ENCODE peak calls at places on chromosomes 6 and 20, in nine cellular contexts. F, J, R, G, C, Q, E, B and Y are unnamed samples. For H3K36me3, the result is how much of the 10 kb centered on the place peaks cover.

GRCh38 chr6:14243617-14244016 is 126.0 kb downstream of the CD83 start:
- DNase-seq in F (no peak), J (no peak), R (no peak), G (no peak), C (no peak), Q (no peak), E (no peak), B (no peak), Y (no peak)

GRCh38 chr6:119521251-119521650 is 171.7 kb upstream of the MAN1A1 start:
- DNase-seq in F (no peak), J (no peak), R (no peak), G (no peak), C (no peak), Q (no peak), E (no peak), B (no peak), Y (no peak)

GRCh38 chr20:25280051-25280573 is 32.2 kb downstream of the PYGB start:
- DNase-seq in F (peak), J (no peak), R (peak), G (peak), C (peak), Q (peak), E (peak), B (peak), Y (no peak)

GRCh38 chr20:59159091-59159821 is 4.4 kb upstream of the ZNF831 start:
- DNase-seq in F (no peak), J (peak), R (no peak), G (no peak), C (no peak), Q (no peak), E (no peak), B (no peak), Y (no peak)

GRCh38 chr20:64110411-64111068 is 3.2 kb upstream of the NPBWR2 start:
- DNase-seq in F (peak), J (no peak), R (no peak), G (peak), C (no peak), Q (no peak), E (peak), B (no peak), Y (no peak)

GRCh38 chr6:79657238-79657637 is 26.1 kb downstream of the SH3BGRL2 start:
- DNase-seq in F (no peak), J (no peak), R (no peak), G (no peak), C (no peak), Q (no peak), E (no peak), B (no peak), Y (no peak)

GRCh38 chr20:13009682-13010406 is 1.1 kb downstream of the SPTLC3 start:
- DNase-seq in F (no peak), J (peak), R (peak), G (no peak), C (peak), Q (peak), E (no peak), B (no peak), Y (peak)

GRCh38 chr20:35215066-35215956 is 11.2 kb upstream of the MMP24 start:
- DNase-seq in F (no peak), J (no peak), R (no peak), G (no peak), C (no peak), Q (no peak), E (no peak), B (no peak), Y (no peak)

GRCh38 chr6:25050356-25050755 is 114.6 kb upstream of the RIPOR2 start:
- DNase-seq in F (no peak), J (peak), R (no peak), G (no peak), C (no peak), Q (no peak), E (no peak), B (no peak), Y (no peak)

GRCh38 chr6:40924832-40925231 is 114.2 kb downstream of the UNC5CL start:
- DNase-seq in F (no peak), J (no peak), R (no peak), G (no peak), C (no peak), Q (no peak), E (no peak), B (no peak), Y (no peak)

GRCh38 chr20:9160760-9161159 is 91.9 kb downstream of the PLCB4 start:
- DNase-seq in F (no peak), J (no peak), R (no peak), G (no peak), C (no peak), Q (no peak), E (no peak), B (no peak), Y (no peak)

GRCh38 chr6:105593056-105593455 is 190.2 kb upstream of the PREP start:
- DNase-seq in F (no peak), J (no peak), R (no peak), G (no peak), C (no peak), Q (no peak), E (no peak), B (no peak), Y (no peak)

GRCh38 chr20:44153636-44154043 is 33.3 kb downstream of the JPH2 start:
- DNase-seq in F (no peak), J (peak), R (peak), G (peak), C (no peak), Q (no peak), E (no peak), B (no peak), Y (peak)

GRCh38 chr6:111586554-111586953 is 19.1 kb downstream of the TRAF3IP2 start:
- DNase-seq in F (no peak), J (peak), R (no peak), G (no peak), C (no peak), Q (no peak), E (no peak), B (no peak), Y (no peak)

GRCh38 chr6:169005141-169005540 is 248.5 kb downstream of the THBS2 start:
- DNase-seq in F (no peak), J (no peak), R (no peak), G (no peak), C (no peak), Q (no peak), E (no peak), B (no peak), Y (no peak)

GRCh38 chr20:21022925-21023324 is 83.2 kb downstream of the LINC00237 start:
- DNase-seq in F (no peak), J (no peak), R (no peak), G (no peak), C (no peak), Q (no peak), E (no peak), B (no peak), Y (no peak)

GRCh38 chr6:165581678-165582077 is 81.4 kb downstream of the PDE10A start:
- DNase-seq in F (no peak), J (no peak), R (no peak), G (no peak), C (no peak), Q (no peak), E (no peak), B (no peak), Y (no peak)

GRCh38 chr6:108952776-108953486 is 104.7 kb downstream of the ARMC2 start:
- DNase-seq in F (no peak), J (no peak), R (no peak), G (no peak), C (no peak), Q (no peak), E (no peak), B (no peak), Y (no peak)

GRCh38 chr6:108955329-108955949 is 107.2 kb downstream of the ARMC2 start:
- DNase-seq in F (no peak), J (no peak), R (no peak), G (no peak), C (no peak), Q (no peak), E (no peak), B (no peak), Y (no peak)

GRCh38 chr6:108948252-108948651 is 100.0 kb downstream of the ARMC2 start:
- DNase-seq in F (no peak), J (no peak), R (no peak), G (peak), C (peak), Q (no peak), E (no peak), B (no peak), Y (no peak)

GRCh38 chr6:108953681-108954080 is 105.5 kb downstream of the ARMC2 start:
- DNase-seq in F (no peak), J (no peak), R (no peak), G (no peak), C (no peak), Q (no peak), E (no peak), B (no peak), Y (no peak)

DNA sequence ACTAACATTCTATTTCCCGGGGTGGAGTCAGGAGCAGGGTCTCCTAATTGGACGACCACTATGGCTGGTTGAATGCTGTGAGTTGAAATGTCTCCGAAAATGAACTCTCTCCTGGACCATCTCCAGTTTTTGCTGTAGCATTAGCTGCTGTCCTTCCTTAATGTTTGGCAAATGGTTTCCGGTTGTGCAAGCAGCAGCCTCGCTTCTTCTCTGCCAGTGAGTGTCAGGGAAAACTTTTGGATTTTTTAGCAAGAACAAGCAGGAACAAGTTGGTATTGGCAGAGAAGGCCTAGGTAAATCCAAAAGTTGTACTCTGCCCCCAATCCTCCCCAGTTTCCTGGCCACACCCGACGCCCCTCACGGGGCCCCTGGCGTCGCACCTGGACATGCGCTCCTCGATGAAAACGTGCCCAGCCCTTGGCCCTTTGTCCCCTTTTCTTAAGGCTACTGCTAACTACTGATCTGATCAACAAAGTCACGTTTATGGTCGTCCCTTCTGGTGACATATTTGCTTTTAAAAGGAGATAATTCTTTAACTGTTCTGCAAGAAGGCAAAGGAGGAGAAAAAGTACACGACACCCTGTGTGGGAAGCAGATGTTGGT is 103.2 kb downstream of the ARMC2 start:
- DNase-seq in F (no peak), J (no peak), R (no peak), G (no peak), C (peak), Q (no peak), E (no peak), B (no peak), Y (no peak)
- H3K27ac ChIP-seq in F (peak), J (no peak), R (no peak), G (no peak), C (peak), Q (no peak), E (peak), B (peak), Y (no peak)

DNA sequence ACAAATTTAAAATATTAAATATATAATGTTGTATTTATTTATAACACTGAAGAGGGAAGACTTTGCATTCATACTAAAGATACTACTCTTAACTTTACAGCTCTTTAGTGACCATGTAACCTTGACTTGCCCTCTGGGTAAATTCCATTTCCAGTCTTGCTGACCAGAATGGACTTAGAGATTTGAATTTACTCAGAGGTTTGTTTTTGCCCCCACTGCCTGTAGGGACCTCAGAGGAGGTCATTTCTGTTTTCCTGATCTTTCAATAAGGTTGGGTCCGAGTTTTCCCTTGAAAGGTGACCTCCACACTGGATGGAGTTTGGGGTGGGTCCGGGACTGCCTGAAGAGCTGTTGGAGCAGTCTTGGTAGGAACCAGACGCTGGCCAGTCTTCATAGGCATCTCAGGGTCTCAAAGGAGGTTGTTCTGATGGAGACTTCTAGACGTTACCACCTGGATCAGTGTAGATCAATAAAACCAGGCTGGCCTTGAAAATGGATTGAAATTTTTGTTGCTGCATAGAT is 26.0 kb downstream of the DCBLD1 start:
- DNase-seq in F (no peak), J (no peak), R (no peak), G (no peak), C (no peak), Q (no peak), E (no peak), B (no peak), Y (no peak)
- H3K36me3 ChIP-seq in F (half or more), J (under half), R (under half), G (under half), C (under half), Q (under half), E (under half), B (under half), Y (under half)

DNA sequence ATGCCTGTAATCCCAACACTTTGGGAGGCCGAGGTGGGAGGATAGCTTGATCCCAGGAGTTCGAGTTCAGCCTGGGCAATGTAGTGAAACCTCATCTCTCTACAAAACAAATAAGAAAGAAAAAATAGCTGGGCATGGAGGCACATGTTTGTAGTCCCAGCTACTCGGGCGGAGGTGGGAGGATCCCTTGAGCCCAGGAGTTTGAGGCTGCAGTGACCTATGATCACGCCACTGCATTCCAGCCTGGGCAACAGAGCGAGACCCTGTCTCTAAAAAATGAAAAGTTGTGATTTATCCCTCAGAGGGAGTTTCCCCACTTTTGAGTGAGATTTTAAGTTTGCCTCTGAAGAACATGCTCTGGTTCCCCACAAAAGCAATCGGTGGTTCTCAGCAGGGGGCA is 17.4 kb upstream of the BMP7 start:
- DNase-seq in F (no peak), J (no peak), R (no peak), G (no peak), C (no peak), Q (no peak), E (no peak), B (no peak), Y (no peak)
- H3K27ac ChIP-seq in F (no peak), J (no peak), R (no peak), G (no peak), C (no peak), Q (no peak), E (no peak), B (no peak), Y (no peak)

GRCh38 chr6:131602913-131603312 is 25.1 kb downstream of the MED23 start:
- DNase-seq in F (no peak), J (no peak), R (no peak), G (no peak), C (no peak), Q (no peak), E (no peak), B (no peak), Y (no peak)

GRCh38 chr6:131597448-131597847 is 24.4 kb downstream of the ARG1 start:
- DNase-seq in F (no peak), J (no peak), R (no peak), G (no peak), C (no peak), Q (no peak), E (no peak), B (no peak), Y (no peak)

DNA sequence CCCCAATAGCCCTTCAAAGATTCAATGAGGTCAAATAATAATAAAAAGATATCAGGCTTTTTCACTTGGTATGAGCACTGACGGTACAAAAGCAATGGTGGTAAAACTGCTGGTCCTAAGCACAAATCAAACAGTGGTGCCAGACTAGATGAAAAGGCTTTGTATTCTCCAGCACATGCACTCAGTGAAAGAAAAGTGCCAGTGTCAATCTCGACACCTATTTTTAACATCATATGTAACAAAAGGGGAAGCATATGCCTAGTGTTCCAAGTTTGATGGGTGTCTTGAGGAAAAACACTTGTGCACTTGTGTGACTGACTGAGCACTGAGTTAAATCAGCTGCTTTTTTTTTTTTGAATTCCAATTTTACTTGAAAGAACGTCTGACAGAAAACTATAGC is 27.3 kb downstream of the MED23 start:
- DNase-seq in F (no peak), J (no peak), R (no peak), G (no peak), C (no peak), Q (no peak), E (no peak), B (no peak), Y (no peak)
- H3K36me3 ChIP-seq in F (half or more), J (under half), R (half or more), G (half or more), C (under half), Q (under half), E (half or more), B (under half), Y (half or more)

GRCh38 chr20:47021850-47022249 is 127.2 kb downstream of the EYA2 start:
- DNase-seq in F (no peak), J (no peak), R (no peak), G (no peak), C (no peak), Q (no peak), E (no peak), B (no peak), Y (no peak)
- H3K27ac ChIP-seq in F (no peak), J (no peak), R (no peak), G (no peak), C (no peak), Q (no peak), E (no peak), B (no peak), Y (no peak)